ENCODE peak calls at places on chromosome 10, in four cellular contexts. One of them, this sample, is unnamed.

GRCh38 chr10:102682441-102682840 is 31.8 kb downstream of the ARL3 start:
- DNase-seq in PC-3: no peak
- DNase-seq in globus pallidus: no peak
- DNase-seq in LoVo: no peak
- DNase-seq in this sample: no peak

GRCh38 chr10:106830466-106830865 is 334.0 kb downstream of the SORCS1 start:
- DNase-seq in PC-3: no peak
- DNase-seq in globus pallidus: no peak
- DNase-seq in LoVo: no peak
- DNase-seq in this sample: no peak

GRCh38 chr10:73357821-73358220 is 843 bp downstream of the CFAP70 start:
- DNase-seq in PC-3: no peak
- DNase-seq in globus pallidus: no peak
- DNase-seq in LoVo: peak
- DNase-seq in this sample: no peak

GRCh38 chr10:69515699-69516547 is 57.3 kb downstream of the NEUROG3 start:
- DNase-seq in PC-3: peak
- DNase-seq in globus pallidus: no peak
- DNase-seq in LoVo: peak
- DNase-seq in this sample: peak

GRCh38 chr10:119973261-119973660 is 80.7 kb downstream of the SEC23IP start:
- DNase-seq in PC-3: peak
- DNase-seq in globus pallidus: no peak
- DNase-seq in LoVo: no peak
- DNase-seq in this sample: peak

GRCh38 chr10:1187151-1187854 is 131.1 kb downstream of the WDR37 start:
- DNase-seq in PC-3: no peak
- DNase-seq in globus pallidus: peak
- DNase-seq in LoVo: no peak
- DNase-seq in this sample: no peak

GRCh38 chr10:29535778-29536459 is 98.9 kb downstream of the SVIL start:
- DNase-seq in PC-3: no peak
- DNase-seq in globus pallidus: no peak
- DNase-seq in LoVo: no peak
- DNase-seq in this sample: no peak

GRCh38 chr10:17061418-17061817 is 68.2 kb downstream of the CUBN start:
- DNase-seq in PC-3: no peak
- DNase-seq in globus pallidus: no peak
- DNase-seq in LoVo: no peak
- DNase-seq in this sample: peak

GRCh38 chr10:101284171-101285092 is 55.2 kb upstream of the LBX1 start:
- DNase-seq in PC-3: no peak
- DNase-seq in globus pallidus: no peak
- DNase-seq in LoVo: no peak
- DNase-seq in this sample: no peak

GRCh38 chr10:122062831-122063674 is 74.1 kb downstream of the TACC2 start:
- DNase-seq in PC-3: peak
- DNase-seq in globus pallidus: peak
- DNase-seq in LoVo: peak
- DNase-seq in this sample: peak

This sample was measured in RKO.